ENCODE peak calls at places on chromosomes 6 and 20, in seven cellular contexts. One of them, this sample, is unnamed.

GRCh38 chr6:10526156-10526555 is 5.0 kb downstream of the GCNT2 start:
- DNase-seq in A549: no peak
- DNase-seq in NCI-H2081: no peak
- DNase-seq in SK-N-SH: no peak
- DNase-seq in CD4-positive, alpha-beta T cell: no peak
- DNase-seq in naive thymus-derived CD4-positive, alpha-beta T cell: no peak
- DNase-seq in naive B cell: no peak
- DNase-seq in this sample: no peak

GRCh38 chr6:116382587-116382986 is 11.8 kb downstream of the DSE start:
- DNase-seq in CD4-positive, alpha-beta T cell: no peak
- DNase-seq in A549: no peak
- DNase-seq in NCI-H2081: no peak
- DNase-seq in naive B cell: no peak
- DNase-seq in naive thymus-derived CD4-positive, alpha-beta T cell: no peak
- DNase-seq in SK-N-SH: no peak
- DNase-seq in this sample: no peak

GRCh38 chr6:89567635-89568390 is 70.7 kb downstream of the LYRM2 start:
- DNase-seq in CD4-positive, alpha-beta T cell: no peak
- DNase-seq in naive thymus-derived CD4-positive, alpha-beta T cell: no peak
- DNase-seq in A549: no peak
- DNase-seq in naive B cell: no peak
- DNase-seq in NCI-H2081: no peak
- DNase-seq in SK-N-SH: no peak
- DNase-seq in this sample: no peak

GRCh38 chr6:69792292-69792691 is 4.5 kb downstream of the LMBRD1 start:
- DNase-seq in naive B cell: no peak
- DNase-seq in naive thymus-derived CD4-positive, alpha-beta T cell: no peak
- DNase-seq in NCI-H2081: no peak
- DNase-seq in CD4-positive, alpha-beta T cell: no peak
- DNase-seq in A549: no peak
- DNase-seq in SK-N-SH: no peak
- DNase-seq in this sample: no peak

GRCh38 chr20:63316502-63316921 is 23.5 kb downstream of the COL20A1 start:
- DNase-seq in CD4-positive, alpha-beta T cell: no peak
- DNase-seq in A549: no peak
- DNase-seq in SK-N-SH: no peak
- DNase-seq in naive thymus-derived CD4-positive, alpha-beta T cell: no peak
- DNase-seq in naive B cell: no peak
- DNase-seq in NCI-H2081: no peak
- DNase-seq in this sample: no peak

GRCh38 chr20:53162251-53162835 is 190.2 kb downstream of the TSHZ2 start:
- DNase-seq in SK-N-SH: no peak
- DNase-seq in A549: peak
- DNase-seq in CD4-positive, alpha-beta T cell: no peak
- DNase-seq in naive thymus-derived CD4-positive, alpha-beta T cell: no peak
- DNase-seq in naive B cell: no peak
- DNase-seq in NCI-H2081: no peak
- DNase-seq in this sample: peak

GRCh38 chr6:72677740-72678139 is 55.9 kb downstream of the KCNQ5 start:
- DNase-seq in NCI-H2081: no peak
- DNase-seq in SK-N-SH: peak
- DNase-seq in naive B cell: no peak
- DNase-seq in naive thymus-derived CD4-positive, alpha-beta T cell: no peak
- DNase-seq in CD4-positive, alpha-beta T cell: no peak
- DNase-seq in A549: no peak
- DNase-seq in this sample: no peak

GRCh38 chr6:168138436-168138835 is 59.4 kb upstream of the FRMD1 start:
- DNase-seq in SK-N-SH: no peak
- DNase-seq in naive thymus-derived CD4-positive, alpha-beta T cell: no peak
- DNase-seq in A549: no peak
- DNase-seq in naive B cell: no peak
- DNase-seq in NCI-H2081: no peak
- DNase-seq in CD4-positive, alpha-beta T cell: no peak
- DNase-seq in this sample: no peak

GRCh38 chr6:16914184-16914583 is 152.9 kb upstream of the ATXN1 start:
- DNase-seq in naive B cell: no peak
- DNase-seq in SK-N-SH: no peak
- DNase-seq in CD4-positive, alpha-beta T cell: no peak
- DNase-seq in NCI-H2081: no peak
- DNase-seq in naive thymus-derived CD4-positive, alpha-beta T cell: no peak
- DNase-seq in A549: no peak
- DNase-seq in this sample: no peak

GRCh38 chr6:89817481-89817880 is 2.1 kb downstream of the MDN1 start:
- DNase-seq in NCI-H2081: no peak
- DNase-seq in CD4-positive, alpha-beta T cell: no peak
- DNase-seq in A549: no peak
- DNase-seq in naive B cell: no peak
- DNase-seq in naive thymus-derived CD4-positive, alpha-beta T cell: no peak
- DNase-seq in SK-N-SH: no peak
- DNase-seq in this sample: no peak

GRCh38 chr6:17831135-17831534 is 124.4 kb upstream of the NUP153 start:
- DNase-seq in naive B cell: no peak
- DNase-seq in naive thymus-derived CD4-positive, alpha-beta T cell: no peak
- DNase-seq in CD4-positive, alpha-beta T cell: no peak
- DNase-seq in NCI-H2081: no peak
- DNase-seq in SK-N-SH: no peak
- DNase-seq in A549: no peak
- DNase-seq in this sample: no peak

GRCh38 chr6:142482973-142483372 is 181.2 kb downstream of the ADGRG6 start:
- DNase-seq in SK-N-SH: no peak
- DNase-seq in naive thymus-derived CD4-positive, alpha-beta T cell: no peak
- DNase-seq in CD4-positive, alpha-beta T cell: no peak
- DNase-seq in NCI-H2081: no peak
- DNase-seq in naive B cell: no peak
- DNase-seq in A549: no peak
- DNase-seq in this sample: no peak

GRCh38 chr20:16063876-16064275 is 509.4 kb downstream of the KIF16B start:
- DNase-seq in SK-N-SH: no peak
- DNase-seq in A549: no peak
- DNase-seq in naive thymus-derived CD4-positive, alpha-beta T cell: no peak
- DNase-seq in CD4-positive, alpha-beta T cell: no peak
- DNase-seq in naive B cell: no peak
- DNase-seq in NCI-H2081: no peak
- DNase-seq in this sample: no peak

GRCh38 chr6:44775121-44775520 is 387.6 kb downstream of the CDC5L start:
- DNase-seq in naive thymus-derived CD4-positive, alpha-beta T cell: no peak
- DNase-seq in CD4-positive, alpha-beta T cell: no peak
- DNase-seq in NCI-H2081: no peak
- DNase-seq in A549: no peak
- DNase-seq in naive B cell: no peak
- DNase-seq in SK-N-SH: no peak
- DNase-seq in this sample: no peak

GRCh38 chr6:35177139-35177538 is 36.0 kb upstream of the TCP11 start:
- DNase-seq in naive thymus-derived CD4-positive, alpha-beta T cell: no peak
- DNase-seq in naive B cell: no peak
- DNase-seq in SK-N-SH: no peak
- DNase-seq in A549: no peak
- DNase-seq in CD4-positive, alpha-beta T cell: no peak
- DNase-seq in NCI-H2081: no peak
- DNase-seq in this sample: no peak

GRCh38 chr20:36441027-36441414 is 100.3 kb upstream of the MYL9 start:
- DNase-seq in CD4-positive, alpha-beta T cell: no peak
- DNase-seq in NCI-H2081: no peak
- DNase-seq in A549: no peak
- DNase-seq in naive thymus-derived CD4-positive, alpha-beta T cell: no peak
- DNase-seq in SK-N-SH: no peak
- DNase-seq in naive B cell: no peak
- DNase-seq in this sample: no peak

GRCh38 chr6:20711518-20711917 is 177.3 kb downstream of the CDKAL1 start:
- DNase-seq in A549: no peak
- DNase-seq in NCI-H2081: no peak
- DNase-seq in naive B cell: no peak
- DNase-seq in CD4-positive, alpha-beta T cell: no peak
- DNase-seq in SK-N-SH: no peak
- DNase-seq in naive thymus-derived CD4-positive, alpha-beta T cell: no peak
- DNase-seq in this sample: no peak

GRCh38 chr6:158021814-158022748 is 40.4 kb downstream of the SYNJ2 start:
- DNase-seq in A549: no peak
- DNase-seq in naive thymus-derived CD4-positive, alpha-beta T cell: no peak
- DNase-seq in SK-N-SH: no peak
- DNase-seq in CD4-positive, alpha-beta T cell: no peak
- DNase-seq in naive B cell: no peak
- DNase-seq in NCI-H2081: no peak
- DNase-seq in this sample: no peak

GRCh38 chr20:5592165-5592564 is 158.0 kb upstream of the SHLD1 start:
- DNase-seq in A549: no peak
- DNase-seq in naive B cell: no peak
- DNase-seq in naive thymus-derived CD4-positive, alpha-beta T cell: no peak
- DNase-seq in SK-N-SH: no peak
- DNase-seq in CD4-positive, alpha-beta T cell: no peak
- DNase-seq in NCI-H2081: no peak
- DNase-seq in this sample: no peak

GRCh38 chr6:100479180-100480035 is 14.7 kb upstream of the SIM1 start:
- DNase-seq in naive B cell: no peak
- DNase-seq in naive thymus-derived CD4-positive, alpha-beta T cell: no peak
- DNase-seq in SK-N-SH: no peak
- DNase-seq in NCI-H2081: peak
- DNase-seq in A549: no peak
- DNase-seq in CD4-positive, alpha-beta T cell: no peak
- DNase-seq in this sample: peak

GRCh38 chr20:24704899-24705298 is 235.5 kb downstream of the SYNDIG1 start:
- DNase-seq in CD4-positive, alpha-beta T cell: no peak
- DNase-seq in NCI-H2081: no peak
- DNase-seq in naive thymus-derived CD4-positive, alpha-beta T cell: no peak
- DNase-seq in A549: no peak
- DNase-seq in naive B cell: no peak
- DNase-seq in SK-N-SH: no peak
- DNase-seq in this sample: no peak

GRCh38 chr20:53739799-53740785 is 146.5 kb upstream of the ZNF217 start:
- DNase-seq in CD4-positive, alpha-beta T cell: no peak
- DNase-seq in naive thymus-derived CD4-positive, alpha-beta T cell: peak
- DNase-seq in NCI-H2081: no peak
- DNase-seq in naive B cell: peak
- DNase-seq in A549: no peak
- DNase-seq in SK-N-SH: no peak
- DNase-seq in this sample: no peak

GRCh38 chr20:62530643-62531032 is 54.8 kb upstream of the GATA5 start:
- DNase-seq in naive B cell: no peak
- DNase-seq in CD4-positive, alpha-beta T cell: no peak
- DNase-seq in A549: no peak
- DNase-seq in NCI-H2081: no peak
- DNase-seq in naive thymus-derived CD4-positive, alpha-beta T cell: no peak
- DNase-seq in SK-N-SH: no peak
- DNase-seq in this sample: no peak

GRCh38 chr20:12575352-12576095 is 433.2 kb upstream of the SPTLC3 start:
- DNase-seq in NCI-H2081: no peak
- DNase-seq in CD4-positive, alpha-beta T cell: no peak
- DNase-seq in SK-N-SH: no peak
- DNase-seq in naive thymus-derived CD4-positive, alpha-beta T cell: no peak
- DNase-seq in naive B cell: no peak
- DNase-seq in A549: no peak
- DNase-seq in this sample: no peak

GRCh38 chr6:157821342-157822033 is 1.6 kb upstream of the SNX9 start:
- DNase-seq in naive B cell: no peak
- DNase-seq in A549: no peak
- DNase-seq in CD4-positive, alpha-beta T cell: no peak
- DNase-seq in SK-N-SH: no peak
- DNase-seq in NCI-H2081: no peak
- DNase-seq in naive thymus-derived CD4-positive, alpha-beta T cell: no peak
- DNase-seq in this sample: no peak

GRCh38 chr6:31400467-31401289 is 2.7 kb upstream of the MICA start:
- DNase-seq in CD4-positive, alpha-beta T cell: peak
- DNase-seq in naive B cell: peak
- DNase-seq in SK-N-SH: no peak
- DNase-seq in A549: no peak
- DNase-seq in naive thymus-derived CD4-positive, alpha-beta T cell: peak
- DNase-seq in NCI-H2081: no peak
- DNase-seq in this sample: no peak

GRCh38 chr6:80988892-80989291 is 763.6 kb downstream of the TENT5A start:
- DNase-seq in naive thymus-derived CD4-positive, alpha-beta T cell: no peak
- DNase-seq in CD4-positive, alpha-beta T cell: no peak
- DNase-seq in A549: no peak
- DNase-seq in NCI-H2081: no peak
- DNase-seq in naive B cell: no peak
- DNase-seq in SK-N-SH: peak
- DNase-seq in this sample: no peak

GRCh38 chr6:11492444-11493300 is 44.9 kb upstream of the TMEM170B start:
- DNase-seq in NCI-H2081: no peak
- DNase-seq in CD4-positive, alpha-beta T cell: no peak
- DNase-seq in naive thymus-derived CD4-positive, alpha-beta T cell: no peak
- DNase-seq in SK-N-SH: no peak
- DNase-seq in A549: no peak
- DNase-seq in naive B cell: no peak
- DNase-seq in this sample: no peak

GRCh38 chr6:170206931-170207431 is 83.9 kb downstream of the DLL1 start:
- DNase-seq in naive thymus-derived CD4-positive, alpha-beta T cell: no peak
- DNase-seq in NCI-H2081: no peak
- DNase-seq in SK-N-SH: peak
- DNase-seq in naive B cell: no peak
- DNase-seq in CD4-positive, alpha-beta T cell: no peak
- DNase-seq in A549: no peak
- DNase-seq in this sample: no peak

GRCh38 chr6:27290065-27290849 is 21.8 kb downstream of the POM121L2 start:
- DNase-seq in naive thymus-derived CD4-positive, alpha-beta T cell: no peak
- DNase-seq in NCI-H2081: no peak
- DNase-seq in CD4-positive, alpha-beta T cell: no peak
- DNase-seq in naive B cell: no peak
- DNase-seq in SK-N-SH: no peak
- DNase-seq in A549: no peak
- DNase-seq in this sample: no peak

GRCh38 chr6:20778917-20779316 is 244.7 kb downstream of the CDKAL1 start:
- DNase-seq in NCI-H2081: no peak
- DNase-seq in naive thymus-derived CD4-positive, alpha-beta T cell: no peak
- DNase-seq in naive B cell: no peak
- DNase-seq in CD4-positive, alpha-beta T cell: no peak
- DNase-seq in SK-N-SH: no peak
- DNase-seq in A549: no peak
- DNase-seq in this sample: no peak